ENCODE peak calls at places on chromosomes 16 and 17, in ten cellular contexts. One of them, this sample, is unnamed.

GRCh38 chr17:2043785-2044184 is 2.0 kb downstream of the OVCA2 start:
- DNase-seq in left ventricle myocardium inferior: no peak
- DNase-seq in fibroblast of pulmonary artery: no peak
- DNase-seq in mucosa of descending colon: no peak
- DNase-seq in adrenal gland: peak
- DNase-seq in transverse colon: no peak
- DNase-seq in AG04450: no peak
- DNase-seq in Peyer's patch: no peak
- DNase-seq in CD4-positive, alpha-beta T cell: no peak
- DNase-seq in thoracic aorta: no peak
- DNase-seq in this sample: no peak

GRCh38 chr17:74096456-74096855 is 107.0 kb upstream of the RPL38 start:
- DNase-seq in left ventricle myocardium inferior: no peak
- DNase-seq in fibroblast of pulmonary artery: no peak
- DNase-seq in mucosa of descending colon: no peak
- DNase-seq in adrenal gland: no peak
- DNase-seq in transverse colon: no peak
- DNase-seq in AG04450: no peak
- DNase-seq in Peyer's patch: no peak
- DNase-seq in CD4-positive, alpha-beta T cell: no peak
- DNase-seq in thoracic aorta: no peak
- DNase-seq in this sample: no peak

GRCh38 chr17:56528636-56529170 is 64.8 kb upstream of the NOG start:
- DNase-seq in left ventricle myocardium inferior: no peak
- DNase-seq in fibroblast of pulmonary artery: no peak
- DNase-seq in mucosa of descending colon: no peak
- DNase-seq in adrenal gland: no peak
- DNase-seq in transverse colon: no peak
- DNase-seq in AG04450: no peak
- DNase-seq in Peyer's patch: no peak
- DNase-seq in CD4-positive, alpha-beta T cell: no peak
- DNase-seq in thoracic aorta: no peak
- DNase-seq in this sample: no peak

GRCh38 chr16:69563605-69564580 is 1.9 kb upstream of the NFAT5 start:
- DNase-seq in left ventricle myocardium inferior: no peak
- DNase-seq in fibroblast of pulmonary artery: peak
- DNase-seq in mucosa of descending colon: no peak
- DNase-seq in adrenal gland: no peak
- DNase-seq in transverse colon: no peak
- DNase-seq in AG04450: no peak
- DNase-seq in Peyer's patch: no peak
- DNase-seq in CD4-positive, alpha-beta T cell: no peak
- DNase-seq in thoracic aorta: no peak
- DNase-seq in this sample: peak

GRCh38 chr17:9729735-9730420 is 61.5 kb downstream of the DHRS7C start:
- DNase-seq in left ventricle myocardium inferior: no peak
- DNase-seq in fibroblast of pulmonary artery: no peak
- DNase-seq in mucosa of descending colon: no peak
- DNase-seq in adrenal gland: no peak
- DNase-seq in transverse colon: no peak
- DNase-seq in AG04450: no peak
- DNase-seq in Peyer's patch: no peak
- DNase-seq in CD4-positive, alpha-beta T cell: no peak
- DNase-seq in thoracic aorta: no peak
- DNase-seq in this sample: no peak

GRCh38 chr16:23702951-23703350 is 10.1 kb downstream of the ERN2 start:
- DNase-seq in left ventricle myocardium inferior: no peak
- DNase-seq in fibroblast of pulmonary artery: no peak
- DNase-seq in mucosa of descending colon: no peak
- DNase-seq in adrenal gland: no peak
- DNase-seq in transverse colon: no peak
- DNase-seq in AG04450: no peak
- DNase-seq in Peyer's patch: no peak
- DNase-seq in CD4-positive, alpha-beta T cell: no peak
- DNase-seq in thoracic aorta: no peak
- DNase-seq in this sample: no peak

GRCh38 chr16:89295071-89295900 is 77.8 kb downstream of the ZNF778 start:
- DNase-seq in left ventricle myocardium inferior: no peak
- DNase-seq in fibroblast of pulmonary artery: no peak
- DNase-seq in mucosa of descending colon: peak
- DNase-seq in adrenal gland: no peak
- DNase-seq in transverse colon: no peak
- DNase-seq in AG04450: no peak
- DNase-seq in Peyer's patch: no peak
- DNase-seq in CD4-positive, alpha-beta T cell: no peak
- DNase-seq in thoracic aorta: no peak
- DNase-seq in this sample: no peak

GRCh38 chr16:26273607-26274006 is 581.8 kb downstream of the HS3ST4 start:
- DNase-seq in left ventricle myocardium inferior: no peak
- DNase-seq in fibroblast of pulmonary artery: no peak
- DNase-seq in mucosa of descending colon: no peak
- DNase-seq in adrenal gland: no peak
- DNase-seq in transverse colon: no peak
- DNase-seq in AG04450: no peak
- DNase-seq in Peyer's patch: no peak
- DNase-seq in CD4-positive, alpha-beta T cell: no peak
- DNase-seq in thoracic aorta: no peak
- DNase-seq in this sample: no peak

GRCh38 chr16:67516296-67517177 is 12.1 kb upstream of the RIPOR1 start:
- DNase-seq in left ventricle myocardium inferior: no peak
- DNase-seq in fibroblast of pulmonary artery: peak
- DNase-seq in mucosa of descending colon: no peak
- DNase-seq in adrenal gland: no peak
- DNase-seq in transverse colon: no peak
- DNase-seq in AG04450: no peak
- DNase-seq in Peyer's patch: no peak
- DNase-seq in CD4-positive, alpha-beta T cell: no peak
- DNase-seq in thoracic aorta: no peak
- DNase-seq in this sample: no peak

GRCh38 chr17:19756551-19756950 is 8.5 kb upstream of the ALDH3A1 start:
- DNase-seq in left ventricle myocardium inferior: no peak
- DNase-seq in fibroblast of pulmonary artery: peak
- DNase-seq in mucosa of descending colon: no peak
- DNase-seq in adrenal gland: peak
- DNase-seq in transverse colon: no peak
- DNase-seq in AG04450: no peak
- DNase-seq in Peyer's patch: peak
- DNase-seq in CD4-positive, alpha-beta T cell: no peak
- DNase-seq in thoracic aorta: no peak
- DNase-seq in this sample: no peak

GRCh38 chr17:62968445-62968923 is 2.4 kb downstream of the TANC2 start:
- DNase-seq in left ventricle myocardium inferior: no peak
- DNase-seq in fibroblast of pulmonary artery: peak
- DNase-seq in mucosa of descending colon: no peak
- DNase-seq in adrenal gland: peak
- DNase-seq in transverse colon: peak
- DNase-seq in AG04450: peak
- DNase-seq in Peyer's patch: peak
- DNase-seq in CD4-positive, alpha-beta T cell: peak
- DNase-seq in thoracic aorta: no peak
- DNase-seq in this sample: peak

GRCh38 chr17:29018788-29019474 is 13.1 kb upstream of the SEZ6 start:
- DNase-seq in left ventricle myocardium inferior: no peak
- DNase-seq in fibroblast of pulmonary artery: no peak
- DNase-seq in mucosa of descending colon: no peak
- DNase-seq in adrenal gland: no peak
- DNase-seq in transverse colon: no peak
- DNase-seq in AG04450: no peak
- DNase-seq in Peyer's patch: no peak
- DNase-seq in CD4-positive, alpha-beta T cell: no peak
- DNase-seq in thoracic aorta: no peak
- DNase-seq in this sample: no peak

GRCh38 chr16:77353587-77354263 is 81.1 kb downstream of the ADAMTS18 start:
- DNase-seq in left ventricle myocardium inferior: no peak
- DNase-seq in fibroblast of pulmonary artery: no peak
- DNase-seq in mucosa of descending colon: no peak
- DNase-seq in adrenal gland: no peak
- DNase-seq in transverse colon: no peak
- DNase-seq in AG04450: no peak
- DNase-seq in Peyer's patch: no peak
- DNase-seq in CD4-positive, alpha-beta T cell: no peak
- DNase-seq in thoracic aorta: no peak
- DNase-seq in this sample: no peak

GRCh38 chr16:11079657-11080187 is 135.4 kb downstream of the CLEC16A start:
- DNase-seq in left ventricle myocardium inferior: no peak
- DNase-seq in fibroblast of pulmonary artery: peak
- DNase-seq in mucosa of descending colon: no peak
- DNase-seq in adrenal gland: no peak
- DNase-seq in transverse colon: no peak
- DNase-seq in AG04450: peak
- DNase-seq in Peyer's patch: no peak
- DNase-seq in CD4-positive, alpha-beta T cell: no peak
- DNase-seq in thoracic aorta: no peak
- DNase-seq in this sample: no peak

GRCh38 chr17:74532115-74532514 is 840 bp upstream of the CD300LB start:
- DNase-seq in left ventricle myocardium inferior: peak
- DNase-seq in fibroblast of pulmonary artery: no peak
- DNase-seq in mucosa of descending colon: no peak
- DNase-seq in adrenal gland: peak
- DNase-seq in transverse colon: peak
- DNase-seq in AG04450: no peak
- DNase-seq in Peyer's patch: peak
- DNase-seq in CD4-positive, alpha-beta T cell: no peak
- DNase-seq in thoracic aorta: no peak
- DNase-seq in this sample: peak

GRCh38 chr17:48693178-48693577 is 29.1 kb downstream of the PRAC1 start:
- DNase-seq in left ventricle myocardium inferior: no peak
- DNase-seq in fibroblast of pulmonary artery: no peak
- DNase-seq in mucosa of descending colon: no peak
- DNase-seq in adrenal gland: no peak
- DNase-seq in transverse colon: no peak
- DNase-seq in AG04450: no peak
- DNase-seq in Peyer's patch: no peak
- DNase-seq in CD4-positive, alpha-beta T cell: no peak
- DNase-seq in thoracic aorta: no peak
- DNase-seq in this sample: no peak

GRCh38 chr17:48692049-48692448 is 30.3 kb downstream of the PRAC1 start:
- DNase-seq in left ventricle myocardium inferior: no peak
- DNase-seq in fibroblast of pulmonary artery: no peak
- DNase-seq in mucosa of descending colon: no peak
- DNase-seq in adrenal gland: no peak
- DNase-seq in transverse colon: no peak
- DNase-seq in AG04450: no peak
- DNase-seq in Peyer's patch: no peak
- DNase-seq in CD4-positive, alpha-beta T cell: no peak
- DNase-seq in thoracic aorta: no peak
- DNase-seq in this sample: no peak

GRCh38 chr17:48690655-48691054 is 31.7 kb downstream of the PRAC1 start:
- DNase-seq in left ventricle myocardium inferior: no peak
- DNase-seq in fibroblast of pulmonary artery: no peak
- DNase-seq in mucosa of descending colon: no peak
- DNase-seq in adrenal gland: no peak
- DNase-seq in transverse colon: no peak
- DNase-seq in AG04450: no peak
- DNase-seq in Peyer's patch: no peak
- DNase-seq in CD4-positive, alpha-beta T cell: no peak
- DNase-seq in thoracic aorta: no peak
- DNase-seq in this sample: no peak
- TF ChIP-seq CTCF in left ventricle myocardium inferior: no peak
- TF ChIP-seq CTCF in fibroblast of pulmonary artery: no peak
- TF ChIP-seq CTCF in mucosa of descending colon: no peak
- TF ChIP-seq CTCF in adrenal gland: no peak
- TF ChIP-seq CTCF in transverse colon: no peak
- TF ChIP-seq CTCF in AG04450: no peak
- TF ChIP-seq CTCF in Peyer's patch: no peak
- TF ChIP-seq CTCF in CD4-positive, alpha-beta T cell: no peak
- TF ChIP-seq CTCF in thoracic aorta: no peak
- TF ChIP-seq CTCF in this sample: no peak

GRCh38 chr17:15323147-15323546 is 18.2 kb downstream of the TEKT3 start:
- DNase-seq in left ventricle myocardium inferior: peak
- DNase-seq in fibroblast of pulmonary artery: no peak
- DNase-seq in mucosa of descending colon: no peak
- DNase-seq in adrenal gland: no peak
- DNase-seq in transverse colon: no peak
- DNase-seq in AG04450: no peak
- DNase-seq in Peyer's patch: no peak
- DNase-seq in CD4-positive, alpha-beta T cell: no peak
- DNase-seq in thoracic aorta: no peak
- DNase-seq in this sample: no peak
- TF ChIP-seq CTCF in left ventricle myocardium inferior: no peak
- TF ChIP-seq CTCF in fibroblast of pulmonary artery: no peak
- TF ChIP-seq CTCF in mucosa of descending colon: no peak
- TF ChIP-seq CTCF in adrenal gland: no peak
- TF ChIP-seq CTCF in transverse colon: no peak
- TF ChIP-seq CTCF in AG04450: no peak
- TF ChIP-seq CTCF in Peyer's patch: no peak
- TF ChIP-seq CTCF in CD4-positive, alpha-beta T cell: no peak
- TF ChIP-seq CTCF in thoracic aorta: no peak
- TF ChIP-seq CTCF in this sample: no peak

GRCh38 chr17:67610061-67610460 is 107.7 kb upstream of the NOL11 start:
- DNase-seq in left ventricle myocardium inferior: no peak
- DNase-seq in fibroblast of pulmonary artery: no peak
- DNase-seq in mucosa of descending colon: no peak
- DNase-seq in adrenal gland: no peak
- DNase-seq in transverse colon: no peak
- DNase-seq in AG04450: no peak
- DNase-seq in Peyer's patch: peak
- DNase-seq in CD4-positive, alpha-beta T cell: no peak
- DNase-seq in thoracic aorta: no peak
- DNase-seq in this sample: no peak

GRCh38 chr17:67608691-67609090 is 109.0 kb upstream of the NOL11 start:
- DNase-seq in left ventricle myocardium inferior: no peak
- DNase-seq in fibroblast of pulmonary artery: peak
- DNase-seq in mucosa of descending colon: no peak
- DNase-seq in adrenal gland: peak
- DNase-seq in transverse colon: no peak
- DNase-seq in AG04450: peak
- DNase-seq in Peyer's patch: no peak
- DNase-seq in CD4-positive, alpha-beta T cell: no peak
- DNase-seq in thoracic aorta: no peak
- DNase-seq in this sample: no peak

GRCh38 chr17:67606471-67606870 is 111.3 kb upstream of the NOL11 start:
- DNase-seq in left ventricle myocardium inferior: peak
- DNase-seq in fibroblast of pulmonary artery: peak
- DNase-seq in mucosa of descending colon: no peak
- DNase-seq in adrenal gland: peak
- DNase-seq in transverse colon: peak
- DNase-seq in AG04450: no peak
- DNase-seq in Peyer's patch: peak
- DNase-seq in CD4-positive, alpha-beta T cell: no peak
- DNase-seq in thoracic aorta: no peak
- DNase-seq in this sample: peak

GRCh38 chr17:67605259-67605912 is 112.3 kb upstream of the NOL11 start:
- DNase-seq in left ventricle myocardium inferior: peak
- DNase-seq in fibroblast of pulmonary artery: peak
- DNase-seq in mucosa of descending colon: no peak
- DNase-seq in adrenal gland: peak
- DNase-seq in transverse colon: no peak
- DNase-seq in AG04450: no peak
- DNase-seq in Peyer's patch: peak
- DNase-seq in CD4-positive, alpha-beta T cell: no peak
- DNase-seq in thoracic aorta: no peak
- DNase-seq in this sample: no peak

GRCh38 chr17:67606896-67607604 is 110.7 kb upstream of the NOL11 start:
- DNase-seq in left ventricle myocardium inferior: no peak
- DNase-seq in fibroblast of pulmonary artery: peak
- DNase-seq in mucosa of descending colon: no peak
- DNase-seq in adrenal gland: peak
- DNase-seq in transverse colon: no peak
- DNase-seq in AG04450: no peak
- DNase-seq in Peyer's patch: peak
- DNase-seq in CD4-positive, alpha-beta T cell: no peak
- DNase-seq in thoracic aorta: no peak
- DNase-seq in this sample: no peak
- TF ChIP-seq CTCF in left ventricle myocardium inferior: peak
- TF ChIP-seq CTCF in fibroblast of pulmonary artery: no peak
- TF ChIP-seq CTCF in mucosa of descending colon: no peak
- TF ChIP-seq CTCF in adrenal gland: peak
- TF ChIP-seq CTCF in transverse colon: no peak
- TF ChIP-seq CTCF in AG04450: no peak
- TF ChIP-seq CTCF in Peyer's patch: peak
- TF ChIP-seq CTCF in CD4-positive, alpha-beta T cell: no peak
- TF ChIP-seq CTCF in thoracic aorta: no peak
- TF ChIP-seq CTCF in this sample: no peak

GRCh38 chr16:29862383-29862883 is 593 bp downstream of the CDIPT start:
- DNase-seq in left ventricle myocardium inferior: peak
- DNase-seq in fibroblast of pulmonary artery: peak
- DNase-seq in mucosa of descending colon: no peak
- DNase-seq in adrenal gland: no peak
- DNase-seq in transverse colon: peak
- DNase-seq in AG04450: no peak
- DNase-seq in Peyer's patch: peak
- DNase-seq in CD4-positive, alpha-beta T cell: no peak
- DNase-seq in thoracic aorta: no peak
- DNase-seq in this sample: peak
- TF ChIP-seq CTCF in left ventricle myocardium inferior: no peak
- TF ChIP-seq CTCF in fibroblast of pulmonary artery: peak
- TF ChIP-seq CTCF in mucosa of descending colon: no peak
- TF ChIP-seq CTCF in adrenal gland: peak
- TF ChIP-seq CTCF in transverse colon: no peak
- TF ChIP-seq CTCF in AG04450: peak
- TF ChIP-seq CTCF in Peyer's patch: peak
- TF ChIP-seq CTCF in CD4-positive, alpha-beta T cell: no peak
- TF ChIP-seq CTCF in thoracic aorta: no peak
- TF ChIP-seq CTCF in this sample: no peak

This sample was measured in colonic mucosa.